ENCODE peak calls at places on chromosomes 5 and 9, in seven cellular contexts. Z is H1, J is mesendoderm, W is neuronal stem cell, G is H9, A is IMR-90, D is trophoblast cell. Y is an unnamed sample.

GRCh38 chr5:137084016-137084415 is 415.1 kb downstream of the SPOCK1 start:
- DNase-seq in Z (no peak), J (no peak), W (no peak), G (no peak), A (no peak), D (no peak), Y (no peak)

GRCh38 chr9:79053613-79054012 is 518.2 kb upstream of the TLE4 start:
- DNase-seq in Z (no peak), J (no peak), W (no peak), G (no peak), A (no peak), D (no peak), Y (peak; percentile 8)

GRCh38 chr9:19643875-19644274 is 145.0 kb downstream of the SLC24A2 start:
- DNase-seq in Z (no peak), J (no peak), W (no peak), G (no peak), A (no peak), D (no peak), Y (no peak)

GRCh38 chr9:101536938-101537337 is 3.3 kb downstream of the RNF20 start:
- DNase-seq in Z (no peak), J (peak; percentile 62), W (peak; percentile 49), G (peak; percentile 33), A (peak; percentile 51), D (peak; percentile 15), Y (peak; percentile 66)

GRCh38 chr5:77155179-77155839 is 55.2 kb upstream of the PDE8B start:
- DNase-seq in Z (no peak), J (no peak), W (no peak), G (no peak), A (no peak), D (no peak), Y (no peak)

GRCh38 chr5:2129581-2130272 is 247.0 kb upstream of the IRX4 start:
- DNase-seq in Z (no peak), J (no peak), W (no peak), G (no peak), A (no peak), D (no peak), Y (no peak)

GRCh38 chr5:149285153-149285552 is 13.5 kb downstream of the AFAP1L1 start:
- DNase-seq in Z (no peak), J (no peak), W (no peak), G (no peak), A (no peak), D (no peak), Y (no peak)

GRCh38 chr9:121559183-121559582 is 59.5 kb upstream of the GGTA1 start:
- DNase-seq in Z (no peak), J (no peak), W (no peak), G (no peak), A (peak; percentile 66), D (no peak), Y (peak; percentile 64)

GRCh38 chr5:116573279-116573616 is 1.4 kb downstream of the SEMA6A start:
- DNase-seq in Z (peak; percentile 55), J (peak; percentile 64), W (peak; percentile 48), G (no peak), A (no peak), D (peak; percentile 29), Y (peak; percentile 56)

GRCh38 chr5:172336666-172337310 is 53.2 kb upstream of the UBTD2 start:
- DNase-seq in Z (no peak), J (no peak), W (no peak), G (no peak), A (no peak), D (no peak), Y (no peak)

GRCh38 chr5:150184990-150185952 is 4.6 kb upstream of the SLC6A7 start:
- DNase-seq in Z (no peak), J (peak; percentile 24), W (no peak), G (no peak), A (no peak), D (no peak), Y (no peak)

GRCh38 chr5:175829718-175830585 is 41.4 kb upstream of the CPLX2 start:
- DNase-seq in Z (no peak), J (no peak), W (no peak), G (no peak), A (no peak), D (no peak), Y (no peak)
- H3K4ac ChIP-seq in Z (no peak overlapping the region), J (no peak overlapping the region), W (no peak overlapping the region), G (no peak overlapping the region), A (no peak overlapping the region), D (no peak overlapping the region), Y (no peak overlapping the region)

DNA sequence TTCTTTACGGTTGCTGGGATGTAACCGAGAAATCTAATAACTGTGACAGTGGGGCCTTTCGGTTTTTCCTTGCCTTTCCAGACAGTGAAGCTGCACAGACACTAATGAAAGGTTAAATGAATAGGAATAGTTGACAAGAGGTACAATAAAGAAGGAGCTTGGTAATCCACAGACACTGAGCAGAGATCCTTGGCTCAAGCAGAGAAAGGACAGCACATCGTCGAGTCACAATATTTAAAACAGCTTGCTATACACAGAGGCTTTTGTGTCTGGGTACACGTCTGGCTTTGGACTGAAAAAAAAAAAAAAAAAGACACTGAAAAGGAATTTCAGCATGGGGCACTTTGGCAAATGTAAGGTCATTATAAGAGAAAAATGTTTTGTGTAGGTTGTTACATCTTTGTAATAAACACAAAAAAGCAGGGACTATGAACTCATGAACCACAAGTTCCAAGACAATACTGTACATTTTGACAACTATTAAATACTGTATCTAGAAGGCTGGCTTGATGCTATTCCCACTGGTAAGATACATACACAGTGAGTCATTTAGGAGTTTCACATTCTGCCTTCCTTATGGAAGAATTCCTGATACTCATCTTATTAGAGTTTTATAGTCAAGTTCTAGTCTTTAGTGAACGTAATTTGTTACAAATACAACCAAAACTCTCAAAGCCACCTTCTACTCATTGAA is 5.6 kb downstream of the BNC2 start:
- DNase-seq in Z (no peak), J (no peak), W (no peak), G (no peak), A (peak; percentile 82), D (no peak), Y (peak; percentile 71)
- H3K4ac ChIP-seq in Z (no peak overlapping the region), J (no peak overlapping the region), W (no peak overlapping the region), G (no peak overlapping the region), A (peak overlapping the region; percentile 78), D (no peak overlapping the region), Y (peak overlapping the region; percentile 42)

DNA sequence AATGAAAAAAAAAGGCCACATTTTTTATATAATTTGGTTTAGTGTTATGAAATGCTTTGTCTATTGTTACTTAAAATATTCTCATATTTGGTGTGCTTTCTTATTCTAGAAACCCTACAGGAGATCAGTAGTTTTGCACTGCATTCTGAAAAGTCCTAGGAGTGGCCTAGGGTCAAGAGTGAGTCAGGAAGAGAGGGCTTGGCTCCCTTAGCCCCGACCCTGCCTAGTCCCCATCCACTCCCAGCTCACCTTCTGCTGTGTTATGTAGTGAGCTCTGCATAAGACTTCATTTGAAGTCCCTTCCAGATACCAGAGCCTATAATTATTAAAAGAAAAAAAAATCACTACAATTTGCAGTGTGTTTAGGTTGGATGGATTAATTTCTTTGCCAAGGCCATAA is 143.5 kb downstream of the INSYN2B start:
- DNase-seq in Z (no peak), J (no peak), W (no peak), G (no peak), A (no peak), D (no peak), Y (no peak)
- H3K4ac ChIP-seq in Z (no peak overlapping the region), J (no peak overlapping the region), W (no peak overlapping the region), G (no peak overlapping the region), A (no peak overlapping the region), D (no peak overlapping the region), Y (no peak overlapping the region)

GRCh38 chr5:54261596-54261995 is 48.8 kb downstream of the ARL15 start:
- DNase-seq in Z (no peak), J (no peak), W (no peak), G (no peak), A (no peak), D (no peak), Y (no peak)
- H3K4ac ChIP-seq in Z (no peak overlapping the region), J (no peak overlapping the region), W (no peak overlapping the region), G (no peak overlapping the region), A (no peak overlapping the region), D (no peak overlapping the region), Y (no peak overlapping the region)

DNA sequence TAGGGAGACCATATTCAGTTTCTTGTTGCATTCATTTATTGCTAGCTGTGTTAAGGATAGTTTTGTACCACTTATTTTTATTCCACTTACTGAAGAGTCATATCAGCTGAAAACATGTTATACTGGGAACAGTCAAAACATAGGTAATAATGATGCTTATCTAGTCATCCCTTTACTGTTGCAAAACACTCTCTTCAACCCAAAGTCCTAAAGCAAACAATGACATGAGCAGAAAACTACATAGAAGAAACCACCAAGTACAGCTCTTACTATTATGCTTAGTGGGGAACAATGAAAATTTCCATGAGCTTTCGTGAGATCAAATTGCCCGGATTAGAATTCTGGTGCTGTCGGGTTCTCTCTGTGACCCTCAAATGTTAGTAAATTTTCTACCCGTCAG is 681.4 kb downstream of the NR2F1-AS1 start:
- DNase-seq in Z (no peak), J (no peak), W (no peak), G (no peak), A (peak; percentile 25), D (no peak), Y (no peak)
- H3K4ac ChIP-seq in Z (no peak overlapping the region), J (no peak overlapping the region), W (no peak overlapping the region), G (no peak overlapping the region), A (no peak overlapping the region), D (no peak overlapping the region), Y (no peak overlapping the region)